ENCODE peak calls at places on chromosomes 4 and X, in six cellular contexts. One of them, this sample, is unnamed.

GRCh38 chr4:72817012-72817411 is 248.0 kb upstream of the ADAMTS3 start:
- DNase-seq in K562: no peak
- DNase-seq in GM12878: no peak
- DNase-seq in HepG2: no peak
- DNase-seq in SK-N-SH: no peak
- DNase-seq in HCT116: no peak
- DNase-seq in this sample: no peak

GRCh38 chr4:76449824-76450223 is 14.8 kb downstream of the SHROOM3 start:
- DNase-seq in HepG2: no peak
- DNase-seq in HCT116: no peak
- DNase-seq in K562: no peak
- DNase-seq in SK-N-SH: no peak
- DNase-seq in GM12878: no peak
- DNase-seq in this sample: no peak

GRCh38 chr4:101126044-101126443 is 221.3 kb downstream of the PPP3CA start:
- DNase-seq in K562: no peak
- DNase-seq in GM12878: no peak
- DNase-seq in HepG2: no peak
- DNase-seq in SK-N-SH: no peak
- DNase-seq in HCT116: no peak
- DNase-seq in this sample: no peak

GRCh38 chrX:12702509-12703091 is 88.6 kb upstream of the PRPS2 start:
- DNase-seq in GM12878: no peak
- DNase-seq in HepG2: peak; percentile 1
- DNase-seq in HCT116: peak; percentile 3
- DNase-seq in K562: peak; percentile 9
- DNase-seq in SK-N-SH: peak; percentile 14
- DNase-seq in this sample: no peak

GRCh38 chr4:8123389-8123788 is 35.2 kb downstream of the ABLIM2 start:
- DNase-seq in SK-N-SH: peak; percentile 75
- DNase-seq in HCT116: no peak
- DNase-seq in GM12878: no peak
- DNase-seq in HepG2: no peak
- DNase-seq in K562: no peak
- DNase-seq in this sample: no peak

GRCh38 chr4:152525878-152526277 is 10.0 kb downstream of the FBXW7 start:
- DNase-seq in HCT116: no peak
- DNase-seq in GM12878: no peak
- DNase-seq in SK-N-SH: no peak
- DNase-seq in K562: no peak
- DNase-seq in HepG2: no peak
- DNase-seq in this sample: no peak

GRCh38 chr4:143773998-143774898 is 73.8 kb upstream of the FREM3 start:
- DNase-seq in HCT116: peak; percentile 58
- DNase-seq in HepG2: peak; percentile 58
- DNase-seq in GM12878: peak; percentile 31
- DNase-seq in SK-N-SH: peak; percentile 21
- DNase-seq in K562: peak; percentile 66
- DNase-seq in this sample: peak; percentile 81

GRCh38 chrX:27842867-27843266 is 35.1 kb downstream of the MAGEB10 start:
- DNase-seq in HepG2: no peak
- DNase-seq in HCT116: no peak
- DNase-seq in SK-N-SH: no peak
- DNase-seq in K562: no peak
- DNase-seq in GM12878: no peak
- DNase-seq in this sample: no peak

GRCh38 chrX:115949900-115950822 is 220.4 kb upstream of the AGTR2 start:
- DNase-seq in HepG2: peak; percentile 33
- DNase-seq in HCT116: no peak
- DNase-seq in K562: no peak
- DNase-seq in GM12878: no peak
- DNase-seq in SK-N-SH: peak; percentile 62
- DNase-seq in this sample: peak; percentile 25

GRCh38 chrX:132216806-132217202 is 2.4 kb downstream of the RAP2C start:
- DNase-seq in K562: no peak
- DNase-seq in SK-N-SH: no peak
- DNase-seq in HCT116: no peak
- DNase-seq in GM12878: no peak
- DNase-seq in HepG2: no peak
- DNase-seq in this sample: no peak

GRCh38 chr4:84792366-84793301 is 173.9 kb downstream of the WDFY3 start:
- DNase-seq in SK-N-SH: peak; percentile 65
- DNase-seq in GM12878: no peak
- DNase-seq in K562: no peak
- DNase-seq in HCT116: no peak
- DNase-seq in HepG2: no peak
- DNase-seq in this sample: no peak

GRCh38 chr4:1793940-1794808 is 1.1 kb downstream of the FGFR3 start:
- DNase-seq in SK-N-SH: peak; percentile 72
- DNase-seq in HCT116: no peak
- DNase-seq in K562: no peak
- DNase-seq in GM12878: no peak
- DNase-seq in HepG2: no peak
- DNase-seq in this sample: no peak

GRCh38 chr4:148787831-148788477 is 345.7 kb upstream of the NR3C2 start:
- DNase-seq in HepG2: no peak
- DNase-seq in SK-N-SH: no peak
- DNase-seq in HCT116: no peak
- DNase-seq in K562: no peak
- DNase-seq in GM12878: no peak
- DNase-seq in this sample: peak; percentile 88
- TF ChIP-seq JUND in HepG2: no peak
- TF ChIP-seq JUND in SK-N-SH: no peak
- TF ChIP-seq JUND in HCT116: no peak
- TF ChIP-seq JUND in K562: no peak
- TF ChIP-seq JUND in GM12878: no peak
- TF ChIP-seq JUND in this sample: no peak

DNA sequence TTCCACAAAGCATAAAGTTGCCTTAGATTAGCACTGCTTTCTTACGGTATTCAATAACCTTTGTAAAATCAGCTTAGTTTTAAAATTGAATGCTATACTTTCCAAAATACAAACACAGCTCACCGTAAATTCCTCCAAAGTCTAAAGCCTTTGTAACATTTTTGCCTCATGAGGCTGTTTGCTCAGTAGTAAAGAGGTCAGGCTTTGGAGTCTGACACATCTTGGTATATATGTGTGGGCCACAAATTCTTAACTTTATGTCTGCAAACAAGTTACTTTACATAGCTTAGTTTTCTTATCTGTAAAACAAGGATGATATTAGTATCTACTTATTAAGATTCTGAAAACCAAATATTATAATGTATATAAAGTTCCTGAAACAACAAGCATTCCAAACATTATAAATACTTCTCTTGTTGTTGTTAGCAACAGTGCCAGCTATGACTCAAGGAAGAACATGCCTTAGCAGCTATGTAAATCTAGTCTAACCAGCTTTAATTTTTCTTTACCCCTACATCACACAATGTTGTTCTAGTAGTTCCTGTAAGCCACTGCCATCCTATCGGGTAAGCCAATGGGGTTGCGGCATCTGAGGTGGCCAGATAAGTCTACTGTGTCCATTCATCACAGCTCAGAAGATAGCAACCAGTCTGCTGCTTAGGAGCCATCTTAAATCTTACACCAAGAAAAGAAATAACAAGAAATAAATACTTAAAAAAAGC is 709.0 kb downstream of the KLHL13 start:
- DNase-seq in HCT116: no peak
- DNase-seq in SK-N-SH: no peak
- DNase-seq in HepG2: no peak
- DNase-seq in GM12878: no peak
- DNase-seq in K562: no peak
- DNase-seq in this sample: peak; percentile 18
- TF ChIP-seq JUND in HCT116: no peak
- TF ChIP-seq JUND in SK-N-SH: no peak
- TF ChIP-seq JUND in HepG2: no peak
- TF ChIP-seq JUND in GM12878: no peak
- TF ChIP-seq JUND in K562: no peak
- TF ChIP-seq JUND in this sample: no peak

GRCh38 chr4:103092245-103092644 is 7.4 kb downstream of the BDH2 start:
- DNase-seq in GM12878: no peak
- DNase-seq in SK-N-SH: no peak
- DNase-seq in HepG2: no peak
- DNase-seq in HCT116: no peak
- DNase-seq in K562: no peak
- DNase-seq in this sample: no peak

GRCh38 chr4:103097112-103097511 is 2.5 kb downstream of the BDH2 start:
- DNase-seq in HepG2: no peak
- DNase-seq in SK-N-SH: no peak
- DNase-seq in K562: no peak
- DNase-seq in HCT116: no peak
- DNase-seq in GM12878: no peak
- DNase-seq in this sample: no peak

GRCh38 chr4:103095080-103095479 is 4.6 kb downstream of the BDH2 start:
- DNase-seq in K562: no peak
- DNase-seq in SK-N-SH: no peak
- DNase-seq in GM12878: no peak
- DNase-seq in HepG2: peak; percentile 47
- DNase-seq in HCT116: no peak
- DNase-seq in this sample: no peak

GRCh38 chr4:103086565-103086964 is 10.0 kb upstream of the SLC9B2 start:
- DNase-seq in HepG2: no peak
- DNase-seq in GM12878: no peak
- DNase-seq in HCT116: no peak
- DNase-seq in SK-N-SH: no peak
- DNase-seq in K562: no peak
- DNase-seq in this sample: no peak

GRCh38 chr4:103091601-103092223 is 7.9 kb downstream of the BDH2 start:
- DNase-seq in GM12878: peak; percentile 59
- DNase-seq in K562: peak; percentile 23
- DNase-seq in HCT116: peak; percentile 63
- DNase-seq in SK-N-SH: peak; percentile 39
- DNase-seq in HepG2: peak; percentile 72
- DNase-seq in this sample: peak; percentile 68
- TF ChIP-seq JUND in GM12878: no peak
- TF ChIP-seq JUND in K562: no peak
- TF ChIP-seq JUND in HCT116: no peak
- TF ChIP-seq JUND in SK-N-SH: no peak
- TF ChIP-seq JUND in HepG2: no peak
- TF ChIP-seq JUND in this sample: no peak

DNA sequence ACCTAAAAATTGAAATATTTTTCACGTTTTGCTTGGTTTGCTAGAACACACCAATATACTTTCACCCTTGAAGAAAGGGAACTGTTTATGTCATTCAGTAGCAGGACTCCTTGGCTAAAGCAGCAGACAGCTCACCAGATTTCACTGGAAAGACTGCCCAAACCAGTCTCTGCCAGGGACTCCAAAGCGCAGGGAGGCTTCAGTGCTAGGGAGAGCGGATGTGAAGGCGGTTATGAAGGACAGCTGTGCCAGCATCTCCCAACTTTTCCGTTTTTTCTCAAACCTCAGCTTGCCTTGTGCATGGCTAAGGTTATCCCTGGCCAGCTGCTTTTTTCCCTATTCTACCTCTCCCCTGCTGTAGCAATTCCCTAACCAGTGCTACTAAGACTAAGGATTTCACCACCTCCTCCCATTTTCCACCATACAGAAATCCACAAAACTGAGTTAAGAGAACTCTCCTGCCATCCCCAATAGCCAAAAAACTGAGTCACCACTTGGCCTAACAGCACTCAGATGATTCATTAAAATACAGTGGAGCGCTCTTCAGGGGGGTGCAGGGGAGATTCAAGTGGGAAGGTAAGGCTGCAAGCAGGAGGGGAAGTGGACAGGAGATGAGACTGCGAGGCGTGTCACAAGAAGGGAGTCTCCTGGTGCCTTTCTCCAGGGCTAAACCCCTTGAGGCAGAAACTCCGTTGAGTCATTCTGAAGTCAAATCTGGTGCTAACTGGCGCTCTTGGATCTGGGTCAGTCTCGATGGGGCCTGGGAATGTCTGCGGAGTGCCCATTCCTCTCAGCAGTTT is 90.7 kb downstream of the PALLD start:
- DNase-seq in HCT116: peak; percentile 89
- DNase-seq in HepG2: no peak
- DNase-seq in SK-N-SH: no peak
- DNase-seq in GM12878: no peak
- DNase-seq in K562: no peak
- DNase-seq in this sample: peak; percentile 13
- TF ChIP-seq JUND in HCT116: no peak
- TF ChIP-seq JUND in HepG2: no peak
- TF ChIP-seq JUND in SK-N-SH: peak; percentile 98
- TF ChIP-seq JUND in GM12878: no peak
- TF ChIP-seq JUND in K562: no peak
- TF ChIP-seq JUND in this sample: no peak

GRCh38 chr4:169017971-169018370 is 7.9 kb upstream of the CBR4 start:
- DNase-seq in GM12878: no peak
- DNase-seq in HepG2: no peak
- DNase-seq in SK-N-SH: no peak
- DNase-seq in K562: no peak
- DNase-seq in HCT116: no peak
- DNase-seq in this sample: no peak
- TF ChIP-seq JUND in GM12878: no peak
- TF ChIP-seq JUND in HepG2: no peak
- TF ChIP-seq JUND in SK-N-SH: no peak
- TF ChIP-seq JUND in K562: no peak
- TF ChIP-seq JUND in HCT116: no peak
- TF ChIP-seq JUND in this sample: no peak

GRCh38 chr4:6739920-6740319 is 23.9 kb downstream of the BLOC1S4 start:
- DNase-seq in K562: no peak
- DNase-seq in SK-N-SH: no peak
- DNase-seq in GM12878: no peak
- DNase-seq in HepG2: no peak
- DNase-seq in HCT116: no peak
- DNase-seq in this sample: no peak
- TF ChIP-seq JUND in K562: no peak
- TF ChIP-seq JUND in SK-N-SH: no peak
- TF ChIP-seq JUND in GM12878: no peak
- TF ChIP-seq JUND in HepG2: no peak
- TF ChIP-seq JUND in HCT116: no peak
- TF ChIP-seq JUND in this sample: no peak

GRCh38 chrX:43469391-43470054 is 186.6 kb upstream of the MAOA start:
- DNase-seq in K562: no peak
- DNase-seq in HepG2: no peak
- DNase-seq in SK-N-SH: no peak
- DNase-seq in HCT116: no peak
- DNase-seq in GM12878: no peak
- DNase-seq in this sample: no peak
- TF ChIP-seq JUND in K562: no peak
- TF ChIP-seq JUND in HepG2: no peak
- TF ChIP-seq JUND in SK-N-SH: no peak
- TF ChIP-seq JUND in HCT116: no peak
- TF ChIP-seq JUND in GM12878: no peak
- TF ChIP-seq JUND in this sample: no peak

DNA sequence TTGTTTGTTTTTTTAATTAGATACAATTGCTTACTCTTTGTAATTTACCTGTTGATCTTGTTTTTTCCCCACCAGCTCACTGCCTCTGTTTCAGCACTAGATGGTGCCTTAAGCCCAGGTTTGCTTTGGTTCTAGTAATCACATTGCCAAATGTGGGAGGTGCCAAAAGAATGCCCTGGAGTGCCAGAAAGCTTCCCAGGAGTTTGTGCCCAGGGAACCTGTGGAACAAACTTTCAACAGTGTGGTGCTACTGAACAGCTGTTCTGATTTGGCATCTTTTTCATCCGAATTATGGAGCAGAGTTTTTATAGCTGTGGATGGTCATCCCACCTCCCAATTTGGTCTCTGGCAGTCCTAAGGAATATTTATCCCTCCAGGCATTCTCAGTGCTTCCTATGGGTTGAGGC is 1000.7 kb downstream of the STIM2 start:
- DNase-seq in HepG2: peak; percentile 25
- DNase-seq in SK-N-SH: peak; percentile 0
- DNase-seq in GM12878: no peak
- DNase-seq in HCT116: peak; percentile 57
- DNase-seq in K562: no peak
- DNase-seq in this sample: peak; percentile 6
- TF ChIP-seq JUND in HepG2: no peak
- TF ChIP-seq JUND in SK-N-SH: no peak
- TF ChIP-seq JUND in GM12878: no peak
- TF ChIP-seq JUND in HCT116: no peak
- TF ChIP-seq JUND in K562: no peak
- TF ChIP-seq JUND in this sample: no peak

GRCh38 chr4:6918345-6918744 is 8.7 kb downstream of the TBC1D14 start:
- DNase-seq in SK-N-SH: no peak
- DNase-seq in HepG2: no peak
- DNase-seq in GM12878: no peak
- DNase-seq in K562: no peak
- DNase-seq in HCT116: no peak
- DNase-seq in this sample: peak; percentile 22
- TF ChIP-seq JUND in SK-N-SH: no peak
- TF ChIP-seq JUND in HepG2: no peak
- TF ChIP-seq JUND in GM12878: no peak
- TF ChIP-seq JUND in K562: no peak
- TF ChIP-seq JUND in HCT116: no peak
- TF ChIP-seq JUND in this sample: no peak

This sample was measured in T47D.